ENCODE peak calls at places on chromosomes 1 and 21, in nine cellular contexts. E is small intestine; B is endothelial cell; V is activated naive CD4-positive, alpha-beta T cell; L is NCI-H2081; M is stimulated activated CD8-positive, alpha-beta memory T cell treated with anti-CD3 and anti-CD28 coated beads, Interleukin-4, amount 100 ng/mL, for 4 hours; I is GM19239; X is activated CD4-positive, alpha-beta T cell treated with anti-CD3 and anti-CD28 coated beads, Interleukin-2, amount 50 U/mL, for 4 hours; F is ELR. C is an unnamed sample.

GRCh38 chr21:46428987-46429710 is 29.5 kb upstream of the DIP2A start:
- DNase-seq in E (no peak), B (no peak), V (no peak), L (no peak), M (no peak), I (no peak), X (no peak), F (no peak), C (no peak)

GRCh38 chr1:203492486-203493130 is 1.3 kb upstream of the OPTC start:
- DNase-seq in E (no peak), B (no peak), V (no peak), L (no peak), M (no peak), I (no peak), X (no peak), F (no peak), C (no peak)

GRCh38 chr1:173914366-173914871 is 2.7 kb downstream of the SERPINC1 start:
- DNase-seq in E (peak; percentile 60), B (peak; percentile 43), V (no peak), L (no peak), M (no peak), I (peak; percentile 16), X (peak; percentile 7), F (peak; percentile 64), C (peak; percentile 45)

GRCh38 chr21:42149656-42150457 is 69.1 kb upstream of the ABCG1 start:
- DNase-seq in E (no peak), B (no peak), V (no peak), L (no peak), M (no peak), I (no peak), X (no peak), F (no peak), C (peak; percentile 43)

GRCh38 chr1:186325239-186325638 is 49.8 kb downstream of the TPR start:
- DNase-seq in E (no peak), B (no peak), V (no peak), L (no peak), M (no peak), I (no peak), X (no peak), F (peak; percentile 51), C (no peak)

GRCh38 chr1:156684227-156684782 is 7.1 kb upstream of the NES start:
- DNase-seq in E (no peak), B (no peak), V (no peak), L (no peak), M (no peak), I (no peak), X (no peak), F (peak; percentile 84), C (peak; percentile 6)

GRCh38 chr1:41364444-41365319 is 3.4 kb downstream of the FOXO6 start:
- DNase-seq in E (no peak), B (no peak), V (no peak), L (peak; percentile 75), M (no peak), I (no peak), X (no peak), F (no peak), C (no peak)

GRCh38 chr1:223748405-223748772 is 36.0 kb downstream of the CAPN2 start:
- DNase-seq in E (peak; percentile 21), B (no peak), V (no peak), L (no peak), M (no peak), I (no peak), X (no peak), F (peak; percentile 79), C (no peak)

GRCh38 chr1:3588395-3588794 is 22.9 kb downstream of the MEGF6 start:
- DNase-seq in E (no peak), B (no peak), V (no peak), L (no peak), M (no peak), I (no peak), X (no peak), F (no peak), C (no peak)

C was measured in pancreas.